ENCODE peak calls at places on chromosomes 12 and 14, in six cellular contexts. O is mucosa of descending colon, M is fibroblast of lung, P is lung, J is stomach, V is cardiac muscle cell. R is an unnamed sample.
A peak's percentile ranks its signal among the peaks of the same experiment; 100 is the strongest.

GRCh38 chr12:56836317-56836716 is 73.2 kb downstream of the HSD17B6 start:
- DNase-seq in O (no peak), M (peak; percentile 29), P (peak; percentile 78), J (no peak), V (peak; percentile 59), R (peak; percentile 82)

GRCh38 chr12:27534060-27534764 is 10.2 kb downstream of the PPFIBP1 start:
- DNase-seq in O (no peak), M (peak; percentile 60), P (no peak), J (no peak), V (no peak), R (no peak)

GRCh38 chr12:51906452-51907082 is 737 bp upstream of the ACVRL1 start:
- DNase-seq in O (no peak), M (no peak), P (no peak), J (no peak), V (no peak), R (no peak)

GRCh38 chr12:90938451-90938850 is 16.5 kb downstream of the CCER1 start:
- DNase-seq in O (no peak), M (peak; percentile 83), P (no peak), J (no peak), V (peak; percentile 78), R (no peak)

GRCh38 chr12:50546441-50547318 is 41.9 kb downstream of the DIP2B start:
- DNase-seq in O (no peak), M (peak; percentile 36), P (no peak), J (no peak), V (peak; percentile 29), R (no peak)

GRCh38 chr12:29103539-29103974 is 45.5 kb upstream of the FAR2 start:
- DNase-seq in O (peak; percentile 23), M (no peak), P (no peak), J (no peak), V (no peak), R (no peak)

GRCh38 chr14:44989497-44990440 is 27.8 kb downstream of the TOGARAM1 start:
- DNase-seq in O (peak; percentile 16), M (no peak), P (no peak), J (no peak), V (no peak), R (no peak)

GRCh38 chr14:79735121-79735520 is 476.2 kb downstream of the DIO2 start:
- DNase-seq in O (no peak), M (no peak), P (no peak), J (no peak), V (no peak), R (no peak)

GRCh38 chr14:51436630-51437029 is 196.6 kb downstream of the TMX1 start:
- DNase-seq in O (no peak), M (no peak), P (no peak), J (no peak), V (no peak), R (no peak)

GRCh38 chr12:120711411-120711810 is 1.2 kb downstream of the UNC119B start:
- DNase-seq in O (no peak), M (no peak), P (no peak), J (no peak), V (no peak), R (no peak)

GRCh38 chr12:123998960-123999359 is 25.9 kb downstream of the ZNF664 start:
- DNase-seq in O (no peak), M (peak; percentile 39), P (no peak), J (no peak), V (peak; percentile 57), R (no peak)

GRCh38 chr14:105452963-105453362 is 21.7 kb upstream of the CRIP2 start:
- DNase-seq in O (no peak), M (no peak), P (no peak), J (no peak), V (no peak), R (no peak)

GRCh38 chr14:37114039-37114438 is 58.4 kb downstream of the SLC25A21 start:
- DNase-seq in O (no peak), M (peak; percentile 70), P (no peak), J (no peak), V (no peak), R (no peak)

GRCh38 chr12:114743799-114744198 is 59.8 kb upstream of the TBX3 start:
- DNase-seq in O (no peak), M (no peak), P (no peak), J (no peak), V (no peak), R (no peak)

GRCh38 chr12:53113951-53114350 is 10.7 kb downstream of the SOAT2 start:
- DNase-seq in O (no peak), M (no peak), P (no peak), J (no peak), V (no peak), R (no peak)

GRCh38 chr14:53325176-53325806 is 172.2 kb upstream of the DDHD1 start:
- DNase-seq in O (no peak), M (no peak), P (no peak), J (no peak), V (peak; percentile 32), R (no peak)

GRCh38 chr14:102799684-102800562 is 22.7 kb downstream of the TRAF3 start:
- DNase-seq in O (no peak), M (peak; percentile 95), P (no peak), J (no peak), V (peak; percentile 83), R (no peak)

GRCh38 chr14:102793531-102794328 is 16.5 kb downstream of the TRAF3 start:
- DNase-seq in O (no peak), M (no peak), P (no peak), J (no peak), V (no peak), R (no peak)

GRCh38 chr14:102795060-102795925 is 18.0 kb downstream of the TRAF3 start:
- DNase-seq in O (peak; percentile 73), M (peak; percentile 97), P (peak; percentile 70), J (peak; percentile 66), V (peak; percentile 94), R (peak; percentile 58)

GRCh38 chr14:102798926-102799325 is 21.7 kb downstream of the TRAF3 start:
- DNase-seq in O (no peak), M (no peak), P (no peak), J (no peak), V (no peak), R (no peak)

GRCh38 chr14:102796661-102797190 is 19.5 kb downstream of the TRAF3 start:
- DNase-seq in O (no peak), M (no peak), P (no peak), J (no peak), V (no peak), R (no peak)
- H3K4me1 ChIP-seq in O (peaks cover 9% of the 10 kb centered on the region), M (peaks cover 9% of the 10 kb centered on the region), P (no peaks in the 10 kb centered on the region), J (peaks cover 11% of the 10 kb centered on the region), V (no peaks in the 10 kb centered on the region), R (peaks cover 6% of the 10 kb centered on the region)

GRCh38 chr12:8475508-8475907 is 19.7 kb downstream of the CLEC6A start:
- DNase-seq in O (no peak), M (no peak), P (no peak), J (no peak), V (no peak), R (no peak)
- H3K9me3 ChIP-seq in O (no peaks in the 10 kb centered on the region), M (no peaks in the 10 kb centered on the region), P (no peaks in the 10 kb centered on the region), J (no peaks in the 10 kb centered on the region), V (no peaks in the 10 kb centered on the region), R (no peaks in the 10 kb centered on the region)

GRCh38 chr12:66813137-66813867 is 134.4 kb upstream of the GRIP1 start:
- DNase-seq in O (no peak), M (no peak), P (no peak), J (no peak), V (no peak), R (no peak)
- TF ChIP-seq CTCF in O (no peak), M (no peak), P (no peak), J (no peak), V (no peak), R (no peak)

DNA sequence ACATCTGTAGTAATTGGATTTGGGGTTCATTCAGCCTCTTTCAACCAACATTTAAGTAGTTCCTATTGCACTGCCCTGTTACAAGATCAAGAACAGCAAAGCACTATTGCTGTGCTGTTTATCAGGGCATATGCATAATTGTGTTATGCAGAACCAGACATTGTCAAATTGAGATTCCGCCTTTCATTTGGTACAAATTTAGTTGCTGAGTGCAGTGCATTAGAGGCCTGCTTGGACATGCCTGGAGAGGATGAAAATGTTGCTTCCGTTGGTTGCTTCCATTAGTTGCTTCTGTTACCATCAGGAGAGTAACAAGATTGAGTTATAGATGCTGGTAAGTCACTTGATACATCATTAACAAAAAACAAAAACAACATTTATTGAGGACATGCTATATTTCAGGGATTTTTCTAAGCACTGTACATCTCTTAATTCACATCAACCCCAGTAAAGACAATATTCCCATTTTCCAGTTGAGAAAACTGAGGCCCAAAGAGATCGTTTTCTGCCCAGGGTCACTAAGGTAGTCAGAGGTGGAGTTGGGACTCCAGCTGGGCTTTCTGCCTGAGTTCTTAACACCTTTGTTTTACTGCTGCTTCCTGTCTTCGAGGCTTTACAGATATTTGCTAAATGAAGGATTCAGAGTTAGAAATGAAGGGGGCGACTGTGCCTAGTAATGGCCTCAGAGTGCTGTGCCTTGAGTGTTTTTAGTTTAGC is 79.3 kb downstream of the PPP2R5C start:
- DNase-seq in O (no peak), M (no peak), P (no peak), J (no peak), V (no peak), R (no peak)
- H3K4me1 ChIP-seq in O (peaks cover 5% of the 10 kb centered on the region), M (peaks cover 6% of the 10 kb centered on the region), P (peaks cover 2% of the 10 kb centered on the region), J (peaks cover 23% of the 10 kb centered on the region), V (no peaks in the 10 kb centered on the region), R (peaks cover 37% of the 10 kb centered on the region)

GRCh38 chr14:90609376-90609775 is 206.9 kb downstream of the TTC7B start:
- DNase-seq in O (no peak), M (no peak), P (no peak), J (no peak), V (no peak), R (no peak)
- H3K9me3 ChIP-seq in O (no peaks in the 10 kb centered on the region), M (no peaks in the 10 kb centered on the region), P (no peaks in the 10 kb centered on the region), J (no peaks in the 10 kb centered on the region), V (no peaks in the 10 kb centered on the region), R (no peaks in the 10 kb centered on the region)

DNA sequence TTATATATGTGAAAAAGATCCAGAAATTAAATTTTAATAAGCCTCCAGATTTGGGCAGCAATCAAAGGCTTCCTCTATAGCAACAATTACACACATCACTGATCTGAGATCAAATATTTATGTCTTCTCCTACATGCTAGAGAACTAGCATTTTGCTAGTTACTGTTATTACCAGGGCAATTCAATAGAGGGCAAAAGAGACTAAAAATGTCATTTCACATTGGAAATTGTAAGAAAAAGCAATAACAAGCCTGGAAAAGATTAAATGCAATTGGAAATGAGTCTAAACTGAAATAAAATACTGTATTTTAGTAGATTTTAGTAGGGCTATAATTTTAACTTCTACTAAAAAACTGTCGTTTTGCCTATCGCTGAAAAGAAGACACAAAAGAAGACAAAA is 32.6 kb upstream of the ANO6 start:
- DNase-seq in O (no peak), M (peak; percentile 3), P (no peak), J (no peak), V (peak; percentile 40), R (no peak)
- TF ChIP-seq CTCF in O (no peak), M (peak; percentile 56), P (no peak), J (peak; percentile 15), V (peak; percentile 50), R (peak; percentile 54)

GRCh38 chr14:31391977-31392503 is 28.3 kb downstream of the HEATR5A start:
- DNase-seq in O (no peak), M (no peak), P (no peak), J (no peak), V (peak; percentile 9), R (no peak)

GRCh38 chr14:31388687-31389413 is 31.5 kb downstream of the HEATR5A start:
- DNase-seq in O (no peak), M (no peak), P (no peak), J (no peak), V (peak; percentile 90), R (no peak)

GRCh38 chr14:31395119-31395518 is 25.2 kb downstream of the HEATR5A start:
- DNase-seq in O (no peak), M (no peak), P (no peak), J (no peak), V (no peak), R (no peak)

GRCh38 chr14:31389947-31390346 is 30.4 kb downstream of the HEATR5A start:
- DNase-seq in O (no peak), M (no peak), P (no peak), J (no peak), V (no peak), R (no peak)

GRCh38 chr14:31391473-31391872 is 28.9 kb downstream of the HEATR5A start:
- DNase-seq in O (no peak), M (no peak), P (no peak), J (no peak), V (no peak), R (no peak)
- H3K4me1 ChIP-seq in O (peaks cover 4% of the 10 kb centered on the region), M (no peaks in the 10 kb centered on the region), P (peaks cover 5% of the 10 kb centered on the region), J (no peaks in the 10 kb centered on the region), V (peaks cover 7% of the 10 kb centered on the region), R (peaks cover 14% of the 10 kb centered on the region)